ENCODE peak calls at places on chromosome 11, in nine cellular contexts. I is cardiac fibroblast, A is neural crest cell, D is lung, B is brain microvascular endothelial cell, M is spleen, Y is heart left ventricle, X is GM13977, O is endothelial cell. T is an unnamed sample.

GRCh38 chr11:26847459-26847858 is 125.6 kb upstream of the SLC5A12 start:
- DNase-seq in I (peak), A (no peak), D (no peak), B (peak), M (no peak), Y (no peak), X (no peak), O (no peak), T (peak)

GRCh38 chr11:23359297-23359696 is 499.0 kb upstream of the CCDC179 start:
- DNase-seq in I (peak), A (no peak), D (no peak), B (peak), M (no peak), Y (no peak), X (no peak), O (no peak), T (peak)

GRCh38 chr11:6298605-6299004 is 21.7 kb downstream of the CAVIN3 start:
- DNase-seq in I (peak), A (no peak), D (no peak), B (no peak), M (no peak), Y (no peak), X (no peak), O (peak), T (peak)

GRCh38 chr11:30012346-30012745 is 4.5 kb downstream of the KCNA4 start:
- DNase-seq in I (no peak), A (no peak), D (no peak), B (no peak), M (no peak), Y (peak), X (no peak), O (no peak), T (no peak)

GRCh38 chr11:124897681-124898680 is at the start of gene ROBO4:
- DNase-seq in I (peak), A (no peak), D (no peak), B (peak), M (peak), Y (no peak), X (no peak), O (peak), T (peak)

GRCh38 chr11:95364324-95365295 is 133.6 kb upstream of the SESN3 start:
- DNase-seq in I (peak), A (no peak), D (no peak), B (peak), M (no peak), Y (no peak), X (no peak), O (no peak), T (peak)

GRCh38 chr11:78595431-78596130 is 20.9 kb upstream of the NARS2 start:
- DNase-seq in I (no peak), A (no peak), D (no peak), B (no peak), M (no peak), Y (no peak), X (no peak), O (no peak), T (no peak)

GRCh38 chr11:75471134-75471943 is 38.3 kb upstream of the KLHL35 start:
- DNase-seq in I (no peak), A (no peak), D (no peak), B (no peak), M (peak), Y (no peak), X (no peak), O (no peak), T (no peak)

GRCh38 chr11:100629671-100630070 is 57.4 kb upstream of the ARHGAP42 start:
- DNase-seq in I (no peak), A (no peak), D (no peak), B (peak), M (no peak), Y (no peak), X (no peak), O (no peak), T (no peak)

GRCh38 chr11:2387266-2387982 is 10.3 kb downstream of the CD81 start:
- DNase-seq in I (peak), A (no peak), D (no peak), B (no peak), M (no peak), Y (no peak), X (no peak), O (no peak), T (peak)

GRCh38 chr11:100574894-100575769 is 112.0 kb upstream of the ARHGAP42 start:
- DNase-seq in I (peak), A (no peak), D (no peak), B (no peak), M (no peak), Y (no peak), X (no peak), O (no peak), T (peak)

GRCh38 chr11:70146895-70147520 is 56.1 kb upstream of the FADD start:
- DNase-seq in I (no peak), A (no peak), D (no peak), B (no peak), M (no peak), Y (no peak), X (no peak), O (no peak), T (no peak)

GRCh38 chr11:59918987-59919589 is 19.1 kb upstream of the OOSP1 start:
- DNase-seq in I (peak), A (peak), D (no peak), B (peak), M (no peak), Y (no peak), X (peak), O (peak), T (peak)

GRCh38 chr11:102368472-102368871 is 21.5 kb downstream of the BIRC2 start:
- DNase-seq in I (no peak), A (no peak), D (no peak), B (no peak), M (no peak), Y (no peak), X (peak), O (no peak), T (no peak)

GRCh38 chr11:30255637-30256036 is 24.8 kb downstream of the FSHB start:
- DNase-seq in I (no peak), A (no peak), D (no peak), B (no peak), M (no peak), Y (no peak), X (no peak), O (no peak), T (no peak)

GRCh38 chr11:746289-747175 is 732 bp upstream of the TALDO1 start:
- DNase-seq in I (no peak), A (peak), D (no peak), B (no peak), M (peak), Y (no peak), X (peak), O (no peak), T (no peak)

GRCh38 chr11:6646040-6646439 is 9.6 kb downstream of the DCHS1 start:
- DNase-seq in I (peak), A (no peak), D (no peak), B (peak), M (peak), Y (peak), X (no peak), O (no peak), T (peak)

GRCh38 chr11:125072210-125072960 is 9.3 kb downstream of the SLC37A2 start:
- DNase-seq in I (no peak), A (no peak), D (no peak), B (no peak), M (peak), Y (no peak), X (peak), O (no peak), T (no peak)

GRCh38 chr11:70118642-70119041 is 40.5 kb downstream of the ANO1 start:
- DNase-seq in I (no peak), A (no peak), D (no peak), B (no peak), M (no peak), Y (no peak), X (no peak), O (no peak), T (no peak)

GRCh38 chr11:119680899-119681370 is 48.1 kb downstream of the NECTIN1 start:
- DNase-seq in I (peak), A (no peak), D (no peak), B (no peak), M (no peak), Y (peak), X (no peak), O (no peak), T (peak)

GRCh38 chr11:62542750-62543567 is 3.6 kb downstream of the AHNAK start:
- DNase-seq in I (peak), A (peak), D (peak), B (peak), M (peak), Y (peak), X (peak), O (peak), T (peak)

GRCh38 chr11:73598719-73599379 is 937 bp upstream of the FAM168A start:
- DNase-seq in I (no peak), A (no peak), D (no peak), B (no peak), M (no peak), Y (no peak), X (no peak), O (no peak), T (no peak)

GRCh38 chr11:68146010-68146540 is 24.9 kb upstream of the CHKA start:
- DNase-seq in I (peak), A (no peak), D (peak), B (no peak), M (peak), Y (peak), X (no peak), O (no peak), T (no peak)

GRCh38 chr11:70423523-70424505 is 25.5 kb downstream of the CTTN start:
- DNase-seq in I (peak), A (no peak), D (no peak), B (peak), M (no peak), Y (peak), X (peak), O (no peak), T (peak)

GRCh38 chr11:2434008-2434407 is 10.3 kb downstream of the TRPM5 start:
- DNase-seq in I (no peak), A (no peak), D (no peak), B (no peak), M (no peak), Y (peak), X (no peak), O (no peak), T (no peak)

GRCh38 chr11:75558939-75559843 is 2.9 kb upstream of the SERPINH1 start:
- DNase-seq in I (peak), A (no peak), D (peak), B (peak), M (no peak), Y (no peak), X (no peak), O (peak), T (peak)

GRCh38 chr11:75214411-75214821 is 26.2 kb upstream of the TPBGL start:
- DNase-seq in I (peak), A (peak), D (peak), B (peak), M (no peak), Y (peak), X (peak), O (peak), T (peak)

GRCh38 chr11:12914401-12914912 is 94.7 kb upstream of the RASSF10 start:
- DNase-seq in I (peak), A (peak), D (no peak), B (no peak), M (no peak), Y (peak), X (peak), O (peak), T (no peak)

GRCh38 chr11:118305726-118306125 is 1.2 kb downstream of the CD3E start:
- DNase-seq in I (no peak), A (no peak), D (no peak), B (no peak), M (no peak), Y (no peak), X (no peak), O (no peak), T (no peak)

GRCh38 chr11:88320149-88320559 is 17.4 kb downstream of the CTSC start:
- DNase-seq in I (peak), A (no peak), D (no peak), B (peak), M (no peak), Y (no peak), X (no peak), O (no peak), T (peak)

GRCh38 chr11:114953039-114953438 is 274.7 kb downstream of the NXPE2 start:
- DNase-seq in I (no peak), A (no peak), D (no peak), B (no peak), M (no peak), Y (no peak), X (no peak), O (no peak), T (no peak)
- TF ChIP-seq CTCF in I (no peak), A (peak), D (no peak), B (no peak), M (no peak), Y (peak), X (peak), O (no peak), T (no peak)

GRCh38 chr11:126317681-126318641 is 14.1 kb downstream of the DCPS start:
- DNase-seq in I (peak), A (no peak), D (peak), B (peak), M (peak), Y (peak), X (no peak), O (no peak), T (peak)
- TF ChIP-seq CTCF in I (no peak), A (no peak), D (no peak), B (no peak), M (no peak), Y (no peak), X (no peak), O (no peak), T (no peak)

GRCh38 chr11:107858217-107859070 is at the start of gene SLC35F2:
- DNase-seq in I (peak), A (peak), D (peak), B (peak), M (peak), Y (peak), X (peak), O (peak), T (peak)
- TF ChIP-seq CTCF in I (no peak), A (no peak), D (no peak), B (no peak), M (no peak), Y (no peak), X (peak), O (no peak), T (no peak)

DNA sequence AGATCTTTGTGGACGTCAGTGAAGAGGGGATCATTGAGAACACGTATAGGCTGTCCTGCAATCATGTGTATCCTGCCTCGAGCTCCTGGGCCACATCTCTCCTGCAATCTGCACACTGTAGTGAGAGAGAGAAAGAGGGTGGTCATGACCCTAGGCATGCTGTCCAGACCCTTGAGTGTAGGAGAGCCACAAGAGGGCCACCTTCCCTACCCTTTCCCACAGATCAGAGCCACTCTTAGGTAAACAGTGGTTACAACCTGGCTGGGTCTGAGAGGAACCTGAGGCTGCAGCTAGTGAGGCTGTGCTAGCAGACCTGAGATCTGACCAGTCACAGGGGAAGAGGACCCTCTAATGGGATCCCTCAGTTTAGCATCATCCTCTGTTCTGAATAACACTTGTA is 3.9 kb upstream of the IL18BP start:
- DNase-seq in I (no peak), A (no peak), D (no peak), B (no peak), M (no peak), Y (no peak), X (no peak), O (no peak), T (no peak)
- TF ChIP-seq CTCF in I (no peak), A (no peak), D (no peak), B (no peak), M (no peak), Y (no peak), X (no peak), O (no peak), T (no peak)